ENCODE peak calls at places on chromosomes 13 and 19, in four cellular contexts. One of them, this sample, is unnamed.

GRCh38 chr13:27868639-27869435 is 51.0 kb upstream of the PDX1 start:
- DNase-seq in IMR-90: peak
- DNase-seq in GM04503: no peak
- DNase-seq in NCI-H82: no peak
- DNase-seq in this sample: no peak

GRCh38 chr19:18943465-18943864 is 2.4 kb upstream of the HOMER3 start:
- DNase-seq in IMR-90: no peak
- DNase-seq in GM04503: no peak
- DNase-seq in NCI-H82: no peak
- DNase-seq in this sample: no peak

GRCh38 chr19:39568604-39569003 is 28.6 kb upstream of the EID2 start:
- DNase-seq in IMR-90: no peak
- DNase-seq in GM04503: no peak
- DNase-seq in NCI-H82: no peak
- DNase-seq in this sample: no peak

GRCh38 chr13:73961181-73961580 is 173.0 kb downstream of the KLF12 start:
- DNase-seq in IMR-90: no peak
- DNase-seq in GM04503: no peak
- DNase-seq in NCI-H82: no peak
- DNase-seq in this sample: no peak

GRCh38 chr13:113954046-113954841 is 19.6 kb downstream of the C13orf46 start:
- DNase-seq in IMR-90: no peak
- DNase-seq in GM04503: no peak
- DNase-seq in NCI-H82: no peak
- DNase-seq in this sample: no peak

GRCh38 chr19:58166708-58167280 is 16.1 kb upstream of the ZNF274 start:
- DNase-seq in IMR-90: no peak
- DNase-seq in GM04503: no peak
- DNase-seq in NCI-H82: no peak
- DNase-seq in this sample: no peak

GRCh38 chr19:31625056-31625455 is 275.8 kb upstream of the TSHZ3 start:
- DNase-seq in IMR-90: no peak
- DNase-seq in GM04503: no peak
- DNase-seq in NCI-H82: no peak
- DNase-seq in this sample: no peak

GRCh38 chr19:30309983-30310805 is 62.0 kb upstream of the ZNF536 start:
- DNase-seq in IMR-90: no peak
- DNase-seq in GM04503: no peak
- DNase-seq in NCI-H82: no peak
- DNase-seq in this sample: no peak

GRCh38 chr19:51571599-51571998 is 516 bp downstream of the ZNF175 start:
- DNase-seq in IMR-90: peak
- DNase-seq in GM04503: no peak
- DNase-seq in NCI-H82: peak
- DNase-seq in this sample: no peak

GRCh38 chr19:47765522-47766358 is 12.8 kb upstream of the SELENOW start:
- DNase-seq in IMR-90: peak
- DNase-seq in GM04503: no peak
- DNase-seq in NCI-H82: peak
- DNase-seq in this sample: no peak

GRCh38 chr13:26132756-26133155 is 80.9 kb upstream of the SHISA2 start:
- DNase-seq in IMR-90: peak
- DNase-seq in GM04503: no peak
- DNase-seq in NCI-H82: peak
- DNase-seq in this sample: peak

GRCh38 chr19:2089727-2090053 is 6.4 kb downstream of the MOB3A start:
- DNase-seq in IMR-90: no peak
- DNase-seq in GM04503: no peak
- DNase-seq in NCI-H82: no peak
- DNase-seq in this sample: no peak

GRCh38 chr19:4981681-4981958 is 12.7 kb downstream of the KDM4B start:
- DNase-seq in IMR-90: no peak
- DNase-seq in GM04503: no peak
- DNase-seq in NCI-H82: no peak
- DNase-seq in this sample: no peak

This sample was measured in skeletal muscle cell.